ENCODE peak calls at places on chromosomes 12 and 14, in six cellular contexts. One of them, this sample, is unnamed.

GRCh38 chr14:32986791-32987545 is 48.3 kb downstream of the NPAS3 start:
- DNase-seq in mammary epithelial cell: no peak
- DNase-seq in body of pancreas: no peak
- DNase-seq in upper lobe of right lung: no peak
- DNase-seq in thoracic aorta: no peak
- DNase-seq in IMR-90: no peak
- DNase-seq in this sample: peak

GRCh38 chr12:8493084-8493483 is 20.2 kb upstream of the CLEC4D start:
- DNase-seq in upper lobe of right lung: no peak
- DNase-seq in thoracic aorta: no peak
- DNase-seq in IMR-90: no peak
- DNase-seq in body of pancreas: no peak
- DNase-seq in mammary epithelial cell: no peak
- DNase-seq in this sample: no peak

GRCh38 chr12:54383041-54383609 is 1.4 kb downstream of the ZNF385A start:
- DNase-seq in body of pancreas: no peak
- DNase-seq in thoracic aorta: no peak
- DNase-seq in mammary epithelial cell: peak
- DNase-seq in upper lobe of right lung: no peak
- DNase-seq in IMR-90: peak
- DNase-seq in this sample: peak

GRCh38 chr14:99741227-99741976 is 51.8 kb upstream of the EML1 start:
- DNase-seq in mammary epithelial cell: no peak
- DNase-seq in upper lobe of right lung: no peak
- DNase-seq in body of pancreas: no peak
- DNase-seq in thoracic aorta: no peak
- DNase-seq in IMR-90: no peak
- DNase-seq in this sample: no peak

GRCh38 chr12:6551496-6552139 is 4.2 kb downstream of the IFFO1 start:
- DNase-seq in mammary epithelial cell: no peak
- DNase-seq in thoracic aorta: no peak
- DNase-seq in body of pancreas: no peak
- DNase-seq in upper lobe of right lung: no peak
- DNase-seq in IMR-90: peak
- DNase-seq in this sample: peak

GRCh38 chr14:103070971-103071542 is 13.0 kb upstream of the LBHD2 start:
- DNase-seq in thoracic aorta: no peak
- DNase-seq in mammary epithelial cell: no peak
- DNase-seq in upper lobe of right lung: peak
- DNase-seq in IMR-90: no peak
- DNase-seq in body of pancreas: no peak
- DNase-seq in this sample: no peak

GRCh38 chr12:31368666-31369361 is 42.9 kb upstream of the SINHCAF start:
- DNase-seq in IMR-90: peak
- DNase-seq in body of pancreas: no peak
- DNase-seq in upper lobe of right lung: peak
- DNase-seq in mammary epithelial cell: no peak
- DNase-seq in thoracic aorta: no peak
- DNase-seq in this sample: peak

GRCh38 chr14:70635971-70636595 is 5.6 kb upstream of the TTC9 start:
- DNase-seq in mammary epithelial cell: peak
- DNase-seq in body of pancreas: no peak
- DNase-seq in upper lobe of right lung: no peak
- DNase-seq in thoracic aorta: no peak
- DNase-seq in IMR-90: no peak
- DNase-seq in this sample: no peak

GRCh38 chr14:23113346-23114119 is 5.5 kb downstream of the CEBPE start:
- DNase-seq in IMR-90: peak
- DNase-seq in thoracic aorta: no peak
- DNase-seq in body of pancreas: no peak
- DNase-seq in upper lobe of right lung: no peak
- DNase-seq in mammary epithelial cell: no peak
- DNase-seq in this sample: peak

GRCh38 chr14:102493096-102493495 is 16.5 kb downstream of the ANKRD9 start:
- DNase-seq in body of pancreas: no peak
- DNase-seq in mammary epithelial cell: no peak
- DNase-seq in upper lobe of right lung: peak
- DNase-seq in thoracic aorta: no peak
- DNase-seq in IMR-90: no peak
- DNase-seq in this sample: no peak

GRCh38 chr14:24395609-24396580 is 2.9 kb upstream of the NYNRIN start:
- DNase-seq in mammary epithelial cell: peak
- DNase-seq in thoracic aorta: no peak
- DNase-seq in upper lobe of right lung: no peak
- DNase-seq in body of pancreas: no peak
- DNase-seq in IMR-90: no peak
- DNase-seq in this sample: no peak

GRCh38 chr14:64725879-64726584 is 21.8 kb downstream of the PLEKHG3 start:
- DNase-seq in thoracic aorta: no peak
- DNase-seq in IMR-90: no peak
- DNase-seq in body of pancreas: peak
- DNase-seq in upper lobe of right lung: no peak
- DNase-seq in mammary epithelial cell: no peak
- DNase-seq in this sample: no peak

GRCh38 chr12:124834822-124835221 is 28.8 kb downstream of the SCARB1 start:
- DNase-seq in IMR-90: no peak
- DNase-seq in upper lobe of right lung: no peak
- DNase-seq in mammary epithelial cell: no peak
- DNase-seq in body of pancreas: no peak
- DNase-seq in thoracic aorta: no peak
- DNase-seq in this sample: no peak

GRCh38 chr12:57760347-57760982 is 5.6 kb downstream of the MARCHF9 start:
- DNase-seq in thoracic aorta: no peak
- DNase-seq in mammary epithelial cell: no peak
- DNase-seq in body of pancreas: no peak
- DNase-seq in upper lobe of right lung: no peak
- DNase-seq in IMR-90: no peak
- DNase-seq in this sample: no peak

GRCh38 chr12:131454418-131455217 is 256.3 kb upstream of the SFSWAP start:
- DNase-seq in upper lobe of right lung: peak
- DNase-seq in mammary epithelial cell: no peak
- DNase-seq in IMR-90: no peak
- DNase-seq in body of pancreas: peak
- DNase-seq in thoracic aorta: no peak
- DNase-seq in this sample: peak

GRCh38 chr12:27076930-27077329 is 5.4 kb downstream of the C12orf71 start:
- DNase-seq in mammary epithelial cell: peak
- DNase-seq in body of pancreas: no peak
- DNase-seq in IMR-90: peak
- DNase-seq in thoracic aorta: no peak
- DNase-seq in upper lobe of right lung: no peak
- DNase-seq in this sample: no peak

GRCh38 chr12:71694099-71694820 is 8.4 kb downstream of the TMEM19 start:
- DNase-seq in upper lobe of right lung: no peak
- DNase-seq in body of pancreas: no peak
- DNase-seq in mammary epithelial cell: peak
- DNase-seq in thoracic aorta: no peak
- DNase-seq in IMR-90: no peak
- DNase-seq in this sample: no peak

GRCh38 chr12:72282721-72283120 is 10.6 kb downstream of the TRHDE start:
- DNase-seq in thoracic aorta: no peak
- DNase-seq in mammary epithelial cell: peak
- DNase-seq in IMR-90: no peak
- DNase-seq in upper lobe of right lung: no peak
- DNase-seq in body of pancreas: no peak
- DNase-seq in this sample: peak

GRCh38 chr12:128789356-128789929 is 34.3 kb downstream of the SLC15A4 start:
- DNase-seq in upper lobe of right lung: peak
- DNase-seq in mammary epithelial cell: no peak
- DNase-seq in IMR-90: no peak
- DNase-seq in thoracic aorta: no peak
- DNase-seq in body of pancreas: no peak
- DNase-seq in this sample: no peak

GRCh38 chr14:69664865-69665526 is 53.6 kb downstream of the SUSD6 start:
- DNase-seq in upper lobe of right lung: no peak
- DNase-seq in body of pancreas: peak
- DNase-seq in mammary epithelial cell: no peak
- DNase-seq in IMR-90: no peak
- DNase-seq in thoracic aorta: no peak
- DNase-seq in this sample: no peak

GRCh38 chr12:125198647-125199046 is 133.4 kb downstream of the AACS start:
- DNase-seq in IMR-90: no peak
- DNase-seq in upper lobe of right lung: no peak
- DNase-seq in mammary epithelial cell: no peak
- DNase-seq in thoracic aorta: no peak
- DNase-seq in body of pancreas: no peak
- DNase-seq in this sample: no peak

GRCh38 chr14:87250992-87251391 is 742.0 kb downstream of the GALC start:
- DNase-seq in mammary epithelial cell: no peak
- DNase-seq in thoracic aorta: no peak
- DNase-seq in body of pancreas: no peak
- DNase-seq in upper lobe of right lung: no peak
- DNase-seq in IMR-90: no peak
- DNase-seq in this sample: no peak

GRCh38 chr14:92215579-92215978 is 93.8 kb downstream of the CPSF2 start:
- DNase-seq in mammary epithelial cell: peak
- DNase-seq in IMR-90: no peak
- DNase-seq in body of pancreas: no peak
- DNase-seq in thoracic aorta: no peak
- DNase-seq in upper lobe of right lung: peak
- DNase-seq in this sample: no peak

GRCh38 chr12:132044661-132045412 is 95.1 kb downstream of the EP400 start:
- DNase-seq in thoracic aorta: no peak
- DNase-seq in IMR-90: no peak
- DNase-seq in mammary epithelial cell: no peak
- DNase-seq in upper lobe of right lung: no peak
- DNase-seq in body of pancreas: no peak
- DNase-seq in this sample: no peak

GRCh38 chr14:71595441-71595840 is 336.8 kb upstream of the RGS6 start:
- DNase-seq in upper lobe of right lung: no peak
- DNase-seq in IMR-90: no peak
- DNase-seq in thoracic aorta: no peak
- DNase-seq in body of pancreas: no peak
- DNase-seq in mammary epithelial cell: no peak
- DNase-seq in this sample: no peak

GRCh38 chr12:114670257-114670955 is 13.6 kb downstream of the TBX3 start:
- DNase-seq in body of pancreas: no peak
- DNase-seq in mammary epithelial cell: peak
- DNase-seq in IMR-90: no peak
- DNase-seq in thoracic aorta: no peak
- DNase-seq in upper lobe of right lung: no peak
- DNase-seq in this sample: no peak

GRCh38 chr12:78865297-78865955 is 852 bp downstream of the SYT1 start:
- DNase-seq in thoracic aorta: no peak
- DNase-seq in upper lobe of right lung: no peak
- DNase-seq in IMR-90: no peak
- DNase-seq in body of pancreas: no peak
- DNase-seq in mammary epithelial cell: peak
- DNase-seq in this sample: peak

GRCh38 chr12:2013527-2014223 is 9.4 kb upstream of the DCP1B start:
- DNase-seq in IMR-90: peak
- DNase-seq in thoracic aorta: no peak
- DNase-seq in body of pancreas: peak
- DNase-seq in upper lobe of right lung: no peak
- DNase-seq in mammary epithelial cell: no peak
- DNase-seq in this sample: peak
- TF ChIP-seq CTCF in IMR-90: no peak
- TF ChIP-seq CTCF in thoracic aorta: no peak
- TF ChIP-seq CTCF in body of pancreas: no peak
- TF ChIP-seq CTCF in upper lobe of right lung: peak
- TF ChIP-seq CTCF in mammary epithelial cell: no peak
- TF ChIP-seq CTCF in this sample: peak

GRCh38 chr12:46071769-46072624 is 81.6 kb upstream of the SCAF11 start:
- DNase-seq in thoracic aorta: no peak
- DNase-seq in upper lobe of right lung: peak
- DNase-seq in mammary epithelial cell: peak
- DNase-seq in IMR-90: peak
- DNase-seq in body of pancreas: peak
- DNase-seq in this sample: peak
- H3K4me3 ChIP-seq in thoracic aorta: peak
- H3K4me3 ChIP-seq in upper lobe of right lung: no peak
- H3K4me3 ChIP-seq in mammary epithelial cell: no peak
- H3K4me3 ChIP-seq in IMR-90: no peak
- H3K4me3 ChIP-seq in body of pancreas: no peak
- H3K4me3 ChIP-seq in this sample: no peak

GRCh38 chr12:29088611-29089219 is 60.4 kb upstream of the FAR2 start:
- DNase-seq in body of pancreas: no peak
- DNase-seq in mammary epithelial cell: peak
- DNase-seq in IMR-90: peak
- DNase-seq in thoracic aorta: no peak
- DNase-seq in upper lobe of right lung: no peak
- DNase-seq in this sample: peak
- TF ChIP-seq CTCF in body of pancreas: no peak
- TF ChIP-seq CTCF in mammary epithelial cell: peak
- TF ChIP-seq CTCF in IMR-90: peak
- TF ChIP-seq CTCF in thoracic aorta: no peak
- TF ChIP-seq CTCF in upper lobe of right lung: peak
- TF ChIP-seq CTCF in this sample: peak

DNA sequence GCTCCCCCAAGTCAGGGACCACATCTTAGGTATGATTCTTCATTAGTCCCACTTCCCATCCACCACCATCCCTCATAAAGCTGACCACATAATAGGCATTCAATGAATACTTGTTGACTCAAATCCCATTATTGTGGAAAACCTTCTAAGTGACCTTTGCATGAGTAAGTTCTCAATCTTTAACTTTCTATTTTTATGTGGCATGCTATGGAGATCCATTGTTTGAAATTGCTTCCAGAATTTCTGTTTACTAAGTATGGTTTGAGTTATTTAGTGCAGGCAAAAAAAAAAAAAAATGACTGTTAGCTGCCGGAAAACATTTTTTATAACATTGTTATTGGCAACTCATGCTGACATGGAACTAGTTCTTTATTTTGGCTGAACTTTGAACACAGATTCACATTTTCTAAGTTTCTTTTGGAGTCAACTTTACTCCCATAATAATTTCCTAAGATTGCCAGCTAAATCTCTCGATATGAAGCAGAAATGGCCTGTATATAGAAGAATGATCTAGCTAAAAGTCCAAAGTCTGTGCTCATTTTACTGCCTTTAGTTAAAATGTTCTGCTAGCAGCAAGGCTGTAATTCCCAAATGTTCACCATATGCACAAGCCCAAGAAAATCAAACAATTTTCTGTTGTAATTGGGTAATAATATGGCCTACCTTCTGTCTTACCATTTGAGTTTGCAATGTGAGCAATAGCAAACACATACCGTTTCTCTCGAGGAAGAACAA is 77.9 kb downstream of the PTGER2 start:
- DNase-seq in IMR-90: peak
- DNase-seq in upper lobe of right lung: no peak
- DNase-seq in thoracic aorta: no peak
- DNase-seq in body of pancreas: no peak
- DNase-seq in mammary epithelial cell: peak
- DNase-seq in this sample: peak
- H3K4me3 ChIP-seq in IMR-90: no peak
- H3K4me3 ChIP-seq in upper lobe of right lung: no peak
- H3K4me3 ChIP-seq in thoracic aorta: no peak
- H3K4me3 ChIP-seq in body of pancreas: no peak
- H3K4me3 ChIP-seq in mammary epithelial cell: no peak
- H3K4me3 ChIP-seq in this sample: no peak

GRCh38 chr14:27958757-27959156 is 807.8 kb upstream of the FOXG1 start:
- DNase-seq in body of pancreas: no peak
- DNase-seq in thoracic aorta: no peak
- DNase-seq in mammary epithelial cell: no peak
- DNase-seq in IMR-90: no peak
- DNase-seq in upper lobe of right lung: no peak
- DNase-seq in this sample: no peak
- TF ChIP-seq CTCF in body of pancreas: no peak
- TF ChIP-seq CTCF in thoracic aorta: no peak
- TF ChIP-seq CTCF in mammary epithelial cell: no peak
- TF ChIP-seq CTCF in IMR-90: no peak
- TF ChIP-seq CTCF in upper lobe of right lung: no peak
- TF ChIP-seq CTCF in this sample: no peak

GRCh38 chr12:123532021-123532420 is 1.5 kb downstream of the RILPL1 start:
- DNase-seq in mammary epithelial cell: peak
- DNase-seq in IMR-90: peak
- DNase-seq in upper lobe of right lung: no peak
- DNase-seq in thoracic aorta: no peak
- DNase-seq in body of pancreas: peak
- DNase-seq in this sample: peak
- H3K4me3 ChIP-seq in mammary epithelial cell: peak
- H3K4me3 ChIP-seq in IMR-90: peak
- H3K4me3 ChIP-seq in upper lobe of right lung: peak
- H3K4me3 ChIP-seq in thoracic aorta: peak
- H3K4me3 ChIP-seq in body of pancreas: no peak
- H3K4me3 ChIP-seq in this sample: peak